ENCODE peak calls at places on chromosomes 2 and 18, in nine cellular contexts. E, T, D, B, H, M, Z, O and U are unnamed samples.

GRCh38 chr2:229071292-229071976 is 199.7 kb downstream of the PID1 start:
- DNase-seq in E (peak; percentile 12), T (peak; percentile 74), D (peak; percentile 58), B (no peak), H (no peak), M (no peak), Z (peak; percentile 63), O (peak; percentile 9), U (peak; percentile 65)

GRCh38 chr2:213316001-213316735 is 31.9 kb downstream of the SPAG16 start:
- DNase-seq in E (peak; percentile 51), T (peak; percentile 2), D (peak; percentile 5), B (no peak), H (peak; percentile 28), M (no peak), Z (peak; percentile 13), O (peak; percentile 79), U (peak; percentile 25)

GRCh38 chr2:75491129-75491753 is 69.5 kb downstream of the EVA1A start:
- DNase-seq in E (peak; percentile 95), T (peak; percentile 78), D (peak; percentile 64), B (no peak), H (no peak), M (no peak), Z (peak; percentile 83), O (peak; percentile 24), U (no peak)

GRCh38 chr2:66814916-66815315 is 380.0 kb downstream of the MEIS1 start:
- DNase-seq in E (no peak), T (no peak), D (no peak), B (no peak), H (no peak), M (no peak), Z (no peak), O (no peak), U (no peak)

GRCh38 chr2:70190086-70190412 is 770 bp downstream of the C2orf42 start:
- DNase-seq in E (no peak), T (peak; percentile 41), D (peak; percentile 67), B (no peak), H (no peak), M (no peak), Z (peak; percentile 64), O (peak; percentile 30), U (peak; percentile 9)

GRCh38 chr2:196260546-196260945 is 89.2 kb upstream of the STK17B start:
- DNase-seq in E (no peak), T (no peak), D (no peak), B (no peak), H (no peak), M (no peak), Z (no peak), O (no peak), U (no peak)

GRCh38 chr18:45321520-45321919 is 293.8 kb upstream of the SLC14A2 start:
- DNase-seq in E (no peak), T (no peak), D (no peak), B (no peak), H (no peak), M (no peak), Z (no peak), O (no peak), U (no peak)

GRCh38 chr2:40115348-40115747 is 336.3 kb upstream of the THUMPD2 start:
- DNase-seq in E (no peak), T (no peak), D (no peak), B (no peak), H (no peak), M (no peak), Z (no peak), O (no peak), U (no peak)

GRCh38 chr2:238864207-238865014 is 16.5 kb downstream of the TWIST2 start:
- DNase-seq in E (peak; percentile 99), T (peak; percentile 99), D (peak; percentile 97), B (peak; percentile 89), H (peak; percentile 42), M (no peak), Z (peak; percentile 98), O (peak; percentile 99), U (peak; percentile 99)

GRCh38 chr2:168494190-168494711 is 38.2 kb downstream of the CERS6 start:
- DNase-seq in E (no peak), T (no peak), D (no peak), B (no peak), H (no peak), M (no peak), Z (peak; percentile 38), O (peak; percentile 11), U (no peak)

GRCh38 chr18:48838921-48839818 is 111.6 kb downstream of the SMAD7 start:
- DNase-seq in E (peak; percentile 67), T (peak; percentile 82), D (peak; percentile 57), B (no peak), H (no peak), M (no peak), Z (peak; percentile 54), O (peak; percentile 57), U (peak; percentile 89)

GRCh38 chr2:180983468-180984388 is 3.3 kb downstream of the UBE2E3 start:
- DNase-seq in E (peak; percentile 54), T (peak; percentile 54), D (peak; percentile 74), B (no peak), H (peak; percentile 20), M (peak; percentile 73), Z (peak; percentile 73), O (peak; percentile 58), U (peak; percentile 74)

GRCh38 chr2:174486614-174487535 is at the start of gene GPR155:
- DNase-seq in E (peak; percentile 91), T (peak; percentile 98), D (peak; percentile 99), B (peak; percentile 100), H (peak; percentile 100), M (peak; percentile 98), Z (peak; percentile 99), O (peak; percentile 99), U (peak; percentile 98)
- TF ChIP-seq CTCF in E (no peak), T (peak; percentile 2), D (peak; percentile 4), B (no peak), H (peak; percentile 20), M (no peak), Z (peak; percentile 3), O (no peak), U (no peak)

DNA sequence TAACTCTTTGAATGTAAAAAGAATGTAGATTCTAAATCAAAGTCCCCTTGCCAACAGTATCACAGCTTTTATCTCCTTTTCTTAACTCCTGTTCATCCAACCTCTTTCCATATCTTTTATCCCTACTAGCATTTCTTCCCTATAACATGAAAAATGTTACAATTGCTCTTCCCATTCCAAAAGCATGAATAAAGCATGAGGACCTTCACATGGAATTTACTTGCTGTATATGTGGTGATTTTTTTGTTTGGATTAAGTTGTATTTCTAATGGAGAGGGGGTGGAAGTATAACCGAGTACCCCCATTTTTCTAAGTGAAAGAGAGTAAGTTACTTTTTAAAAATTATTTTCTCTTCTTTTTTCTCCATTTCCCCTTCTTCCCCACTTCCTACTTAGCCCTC is 94.9 kb upstream of the RBBP8 start:
- DNase-seq in E (no peak), T (no peak), D (no peak), B (no peak), H (no peak), M (no peak), Z (no peak), O (no peak), U (no peak)
- H3K4me3 ChIP-seq in E (no peak overlapping the region), T (no peak overlapping the region), D (no peak overlapping the region), B (no peak overlapping the region), H (no peak overlapping the region), M (no peak overlapping the region), Z (no peak overlapping the region), O (no peak overlapping the region), U (no peak overlapping the region)

DNA sequence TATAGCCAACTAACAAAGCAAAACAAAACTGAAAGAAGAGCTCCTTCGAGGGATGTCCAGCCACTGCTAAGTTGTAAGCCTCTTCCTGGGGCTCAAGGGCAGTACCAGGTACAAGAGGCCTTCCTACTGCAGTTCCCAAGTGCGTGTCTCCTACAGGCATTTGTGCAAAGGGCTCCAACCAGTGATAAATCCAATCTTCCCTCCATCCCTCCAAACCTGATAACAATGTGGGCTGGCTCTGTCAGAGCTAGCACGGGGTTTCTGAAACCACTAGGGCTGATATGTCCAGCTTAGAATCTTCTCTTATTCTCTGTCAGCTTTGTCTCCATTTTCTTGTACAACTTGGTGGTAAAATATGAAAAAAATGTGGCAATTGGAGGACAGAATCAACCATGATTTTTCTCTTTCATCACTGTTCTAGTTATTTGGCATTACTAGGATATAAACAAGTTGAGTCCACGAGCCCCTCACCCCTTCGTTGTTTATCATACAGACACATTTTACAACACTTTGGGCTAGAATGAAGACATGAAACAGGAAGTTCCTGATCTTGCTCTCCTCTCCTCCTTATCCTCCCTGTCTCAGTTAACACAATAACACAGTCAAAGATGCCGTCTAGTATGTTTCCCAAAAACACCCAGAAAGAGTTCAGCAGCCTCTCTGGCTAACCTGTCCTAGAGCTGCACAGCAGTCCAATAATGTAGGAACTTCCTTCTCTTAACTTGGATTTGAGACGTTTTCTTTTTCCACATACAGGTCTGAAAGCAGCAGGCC is 35.4 kb upstream of the WIPF1 start:
- DNase-seq in E (no peak), T (peak; percentile 51), D (peak; percentile 37), B (no peak), H (no peak), M (peak; percentile 40), Z (peak; percentile 43), O (no peak), U (no peak)
- TF ChIP-seq CTCF in E (no peak), T (peak; percentile 6), D (no peak), B (no peak), H (no peak), M (no peak), Z (no peak), O (no peak), U (no peak)

DNA sequence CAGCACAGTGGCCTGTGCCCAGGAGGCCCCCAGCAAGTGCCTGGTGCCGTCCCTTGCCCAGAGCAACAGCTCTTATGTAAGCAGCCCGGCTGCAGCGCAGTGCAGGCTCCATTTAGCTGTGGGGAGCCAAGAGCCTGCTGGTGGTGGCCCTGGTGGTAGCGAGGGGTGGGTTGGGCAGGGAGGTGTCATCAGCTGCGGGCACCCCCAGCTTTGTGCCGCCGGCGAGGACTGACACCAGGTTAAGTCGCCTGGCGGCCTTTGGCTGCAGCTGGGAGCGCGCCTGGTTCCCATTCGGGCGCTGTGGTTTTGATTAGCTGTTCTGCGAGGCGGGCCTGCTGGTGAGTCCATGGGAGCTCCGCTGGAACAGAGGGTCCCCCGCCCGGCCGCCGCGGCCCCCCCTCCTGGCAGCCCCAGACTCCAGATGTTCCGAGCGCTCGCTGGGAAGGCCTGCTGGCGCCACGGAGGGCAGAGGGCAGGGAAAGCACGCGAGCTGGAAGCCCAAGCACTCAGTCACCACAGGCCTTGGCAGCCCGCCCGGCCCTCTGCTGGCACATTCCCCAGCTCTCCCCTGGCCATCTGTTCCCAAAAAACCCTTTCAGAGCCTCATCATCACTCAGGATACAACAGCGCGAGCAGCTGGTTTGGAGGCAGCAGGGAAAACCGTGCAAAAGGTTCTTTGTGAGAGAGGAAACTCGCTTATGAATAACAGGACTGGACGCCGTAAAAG is 18.4 kb downstream of the ATOH8 start:
- DNase-seq in E (peak; percentile 99), T (peak; percentile 100), D (peak; percentile 100), B (peak; percentile 93), H (peak; percentile 96), M (no peak), Z (peak; percentile 100), O (peak; percentile 99), U (peak; percentile 100)
- H3K4me3 ChIP-seq in E (peak overlapping the region; percentile 37), T (peak overlapping the region; percentile 46), D (no peak overlapping the region), B (no peak overlapping the region), H (no peak overlapping the region), M (no peak overlapping the region), Z (no peak overlapping the region), O (peak overlapping the region; percentile 17), U (peak overlapping the region; percentile 35)